ENCODE peak calls at places on chromosomes 2 and 18, in seven cellular contexts. H, V, Z, D, U, B and K are unnamed samples.

GRCh38 chr2:53740170-53740569 is 27.4 kb upstream of the CHAC2 start:
- DNase-seq in H (peak; percentile 37), V (peak; percentile 54), Z (no peak), D (no peak), U (peak; percentile 54), B (no peak), K (no peak)

GRCh38 chr18:44723366-44723765 is 42.7 kb downstream of the SETBP1 start:
- DNase-seq in H (no peak), V (no peak), Z (no peak), D (no peak), U (no peak), B (no peak), K (no peak)

GRCh38 chr2:236674238-236674637 is 104.6 kb downstream of the ACKR3 start:
- DNase-seq in H (no peak), V (no peak), Z (no peak), D (no peak), U (no peak), B (no peak), K (no peak)

GRCh38 chr2:9174771-9175441 is 31.7 kb upstream of the ASAP2 start:
- DNase-seq in H (peak; percentile 64), V (peak; percentile 94), Z (no peak), D (no peak), U (peak; percentile 96), B (no peak), K (no peak)

GRCh38 chr2:216430811-216431210 is 18.5 kb downstream of the SMARCAL1 start:
- DNase-seq in H (no peak), V (no peak), Z (no peak), D (no peak), U (no peak), B (no peak), K (no peak)

GRCh38 chr2:26298638-26299393 is 47.1 kb upstream of the SELENOI start:
- DNase-seq in H (peak; percentile 43), V (peak; percentile 64), Z (peak; percentile 43), D (no peak), U (peak; percentile 71), B (peak; percentile 69), K (no peak)

GRCh38 chr2:147099845-147100244 is 745.0 kb upstream of the ACVR2A start:
- DNase-seq in H (no peak), V (peak; percentile 19), Z (no peak), D (no peak), U (no peak), B (no peak), K (no peak)

GRCh38 chr18:2874765-2875164 is 28.0 kb downstream of the EMILIN2 start:
- DNase-seq in H (no peak), V (no peak), Z (no peak), D (no peak), U (no peak), B (no peak), K (no peak)